ENCODE peak calls at places on chromosomes 4 and X, in eight cellular contexts. E is HFFc6, B is BE2C, C is IMR-90, T is hepatocyte, I is mesothelial cell of epicardium, P is fibroblast of the aortic adventitia, Q is heart left ventricle. K is an unnamed sample.

GRCh38 chrX:134761788-134762187 is 103.5 kb upstream of the PLAC1 start:
- DNase-seq in E (no peak), B (no peak), C (no peak), T (peak), I (no peak), P (no peak), Q (no peak), K (no peak)

GRCh38 chr4:19104176-19104575 is 1082.6 kb upstream of the LCORL start:
- DNase-seq in E (no peak), B (no peak), C (no peak), T (no peak), I (no peak), P (no peak), Q (no peak), K (no peak)

GRCh38 chr4:2535386-2536192 is 858 bp upstream of the FAM193A start:
- DNase-seq in E (no peak), B (peak), C (peak), T (peak), I (peak), P (peak), Q (peak), K (no peak)

GRCh38 chr4:104964387-104965175 is 182.1 kb upstream of the TET2 start:
- DNase-seq in E (no peak), B (no peak), C (no peak), T (no peak), I (no peak), P (no peak), Q (no peak), K (no peak)

GRCh38 chr4:110533940-110534339 is 58.0 kb downstream of the ENPEP start:
- DNase-seq in E (peak), B (no peak), C (peak), T (peak), I (no peak), P (peak), Q (no peak), K (no peak)

GRCh38 chr4:166501941-166502382 is 628.9 kb downstream of the TLL1 start:
- DNase-seq in E (no peak), B (peak), C (no peak), T (peak), I (peak), P (peak), Q (no peak), K (no peak)

GRCh38 chrX:78140206-78140605 is 756 bp upstream of the TAF9B start:
- DNase-seq in E (no peak), B (no peak), C (no peak), T (no peak), I (no peak), P (no peak), Q (no peak), K (no peak)

GRCh38 chr4:185831125-185831815 is 19.3 kb upstream of the SORBS2 start:
- DNase-seq in E (no peak), B (no peak), C (no peak), T (no peak), I (no peak), P (no peak), Q (no peak), K (no peak)

GRCh38 chr4:87530868-87531267 is 1.7 kb upstream of the SPARCL1 start:
- DNase-seq in E (no peak), B (no peak), C (peak), T (peak), I (no peak), P (peak), Q (peak), K (no peak)

GRCh38 chrX:39427492-39428289 is 626.4 kb downstream of the MID1IP1 start:
- DNase-seq in E (peak), B (no peak), C (peak), T (peak), I (no peak), P (peak), Q (no peak), K (no peak)

GRCh38 chr4:113468165-113469022 is 293.1 kb downstream of the CAMK2D start:
- DNase-seq in E (peak), B (peak), C (peak), T (peak), I (no peak), P (peak), Q (peak), K (no peak)

GRCh38 chrX:80578518-80579105 is 158.4 kb downstream of the TENT5D start:
- DNase-seq in E (peak), B (no peak), C (peak), T (peak), I (no peak), P (peak), Q (no peak), K (no peak)

GRCh38 chrX:29435396-29435795 is 780.0 kb upstream of the MAGEB2 start:
- DNase-seq in E (no peak), B (no peak), C (peak), T (no peak), I (no peak), P (peak), Q (no peak), K (no peak)

GRCh38 chrX:79259073-79259689 is 108.0 kb downstream of the ITM2A start:
- DNase-seq in E (no peak), B (peak), C (no peak), T (no peak), I (no peak), P (no peak), Q (peak), K (no peak)

GRCh38 chr4:42570221-42570620 is 86.7 kb downstream of the ATP8A1 start:
- DNase-seq in E (no peak), B (peak), C (no peak), T (peak), I (no peak), P (peak), Q (peak), K (no peak)

GRCh38 chr4:4269856-4270255 is 20.1 kb downstream of the LYAR start:
- DNase-seq in E (no peak), B (no peak), C (no peak), T (no peak), I (no peak), P (no peak), Q (no peak), K (no peak)

DNA sequence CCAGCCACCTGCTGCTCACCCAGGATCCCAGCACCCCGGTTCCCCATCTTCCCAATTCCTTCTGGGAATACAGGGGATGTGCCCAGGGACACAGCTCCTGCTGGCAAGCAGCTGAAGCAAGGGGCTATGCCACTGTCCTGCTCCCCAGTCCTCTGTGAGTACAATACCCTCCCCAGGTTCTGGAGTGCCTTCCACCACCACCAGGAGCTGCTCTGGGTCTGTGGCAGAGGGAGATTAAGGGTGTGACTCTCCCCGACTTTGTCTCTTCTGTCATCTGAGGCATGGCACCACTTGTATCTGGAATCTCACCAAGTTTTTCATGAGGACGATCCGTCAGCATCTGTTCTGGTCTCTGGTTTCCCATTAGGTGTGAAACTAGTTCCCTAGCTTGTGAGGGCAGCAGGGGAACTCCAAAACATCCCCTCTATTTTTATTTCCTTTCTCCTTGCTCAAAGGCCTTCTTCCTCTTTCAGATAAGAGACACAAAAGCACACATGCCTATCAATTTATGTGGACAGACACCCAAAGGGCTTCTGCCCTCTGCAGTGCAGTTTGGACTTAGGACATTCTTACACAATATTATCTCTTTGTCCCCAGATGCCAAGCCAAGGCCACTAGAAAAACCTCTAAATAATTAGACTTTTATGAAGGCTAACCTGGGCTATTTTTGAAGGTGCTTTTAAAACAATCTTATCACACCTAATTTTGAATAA is 26.8 kb downstream of the MGST2 start:
- DNase-seq in E (no peak), B (peak), C (no peak), T (peak), I (no peak), P (no peak), Q (peak), K (no peak)
- TF ChIP-seq CTCF in E (peak), B (peak), C (peak), T (peak), I (no peak), P (peak), Q (peak), K (peak)

DNA sequence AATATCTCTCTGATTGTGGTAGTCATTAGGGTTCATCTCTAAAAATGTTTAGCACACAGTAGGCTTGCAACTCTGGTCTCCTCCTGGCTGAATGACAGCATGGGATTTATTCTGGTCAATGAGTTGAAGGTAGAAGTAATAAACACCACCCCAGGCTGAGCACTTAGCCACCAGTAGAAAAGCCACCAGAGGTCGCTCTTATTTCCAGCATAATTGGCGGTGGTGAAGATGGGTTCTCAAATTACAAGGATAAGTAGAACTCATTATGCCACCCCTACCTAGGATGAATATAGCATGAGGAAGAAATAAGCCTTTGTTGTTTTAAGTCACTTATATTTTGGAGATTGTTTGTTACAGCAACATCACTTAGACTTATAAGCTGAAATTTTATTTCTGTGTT is 302.7 kb downstream of the GPM6A start:
- DNase-seq in E (no peak), B (no peak), C (no peak), T (no peak), I (no peak), P (no peak), Q (no peak), K (no peak)
- TF ChIP-seq CTCF in E (peak), B (peak), C (no peak), T (no peak), I (no peak), P (no peak), Q (no peak), K (no peak)

DNA sequence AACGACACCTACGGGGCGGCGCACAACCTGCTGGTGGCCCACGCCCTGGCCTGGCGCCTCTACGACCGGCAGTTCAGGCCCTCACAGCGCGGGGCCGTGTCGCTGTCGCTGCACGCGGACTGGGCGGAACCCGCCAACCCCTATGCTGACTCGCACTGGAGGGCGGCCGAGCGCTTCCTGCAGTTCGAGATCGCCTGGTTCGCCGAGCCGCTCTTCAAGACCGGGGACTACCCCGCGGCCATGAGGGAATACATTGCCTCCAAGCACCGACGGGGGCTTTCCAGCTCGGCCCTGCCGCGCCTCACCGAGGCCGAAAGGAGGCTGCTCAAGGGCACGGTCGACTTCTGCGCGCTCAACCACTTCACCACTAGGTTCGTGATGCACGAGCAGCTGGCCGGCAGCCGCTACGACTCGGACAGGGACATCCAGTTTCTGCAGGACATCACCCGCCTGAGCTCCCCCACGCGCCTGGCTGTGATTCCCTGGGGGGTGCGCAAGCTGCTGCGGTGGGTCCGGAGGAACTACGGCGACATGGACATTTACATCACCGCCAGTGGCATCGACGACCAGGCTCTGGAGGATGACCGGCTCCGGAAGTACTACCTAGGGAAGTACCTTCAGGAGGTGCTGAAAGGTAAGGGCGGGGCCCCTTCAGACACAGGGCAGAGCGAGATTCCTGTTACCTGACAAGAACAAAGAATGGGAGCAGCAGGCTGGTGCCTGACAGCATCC is 11.7 kb downstream of the RPL9 start:
- DNase-seq in E (no peak), B (no peak), C (peak), T (peak), I (no peak), P (peak), Q (peak), K (no peak)
- TF ChIP-seq CTCF in E (no peak), B (no peak), C (peak), T (peak), I (no peak), P (peak), Q (no peak), K (no peak)

GRCh38 chr4:127781303-127782024 is 658 bp upstream of the HSPA4L start:
- DNase-seq in E (peak), B (no peak), C (peak), T (peak), I (no peak), P (no peak), Q (peak), K (no peak)

GRCh38 chr4:127782025-127782274 is 172 bp upstream of the HSPA4L start:
- DNase-seq in E (peak), B (peak), C (peak), T (peak), I (no peak), P (peak), Q (peak), K (peak)

GRCh38 chr4:127783026-127783769 is 1.1 kb downstream of the HSPA4L start:
- DNase-seq in E (peak), B (peak), C (peak), T (peak), I (peak), P (peak), Q (peak), K (no peak)

GRCh38 chr4:127783971-127784519 is 1.9 kb downstream of the HSPA4L start:
- DNase-seq in E (no peak), B (no peak), C (no peak), T (no peak), I (no peak), P (peak), Q (no peak), K (no peak)

GRCh38 chr4:127782275-127783025 is at the start of gene HSPA4L:
- DNase-seq in E (peak), B (peak), C (peak), T (peak), I (peak), P (peak), Q (peak), K (no peak)
- TF ChIP-seq CTCF in E (peak), B (peak), C (peak), T (peak), I (no peak), P (peak), Q (peak), K (peak)

GRCh38 chr4:77418333-77418732 is 187.3 kb upstream of the CXCL13 start:
- DNase-seq in E (peak), B (no peak), C (no peak), T (peak), I (no peak), P (no peak), Q (no peak), K (no peak)
- TF ChIP-seq CTCF in E (peak), B (peak), C (no peak), T (peak), I (no peak), P (peak), Q (no peak), K (no peak)

GRCh38 chr4:84856468-84856867 is 110.0 kb downstream of the WDFY3 start:
- DNase-seq in E (no peak), B (no peak), C (no peak), T (no peak), I (no peak), P (no peak), Q (no peak), K (no peak)
- TF ChIP-seq CTCF in E (no peak), B (no peak), C (no peak), T (no peak), I (no peak), P (no peak), Q (no peak), K (no peak)